ENCODE peak calls at places on chromosome 13, in six cellular contexts. One of them, this sample, is unnamed.

GRCh38 chr13:73171242-73171641 is 112.4 kb downstream of the KLF5 start:
- ATAC-seq in heart right ventricle: no peak
- ATAC-seq in body of pancreas: peak; percentile 33
- ATAC-seq in lower lobe of right lung: no peak
- ATAC-seq in CD8-positive, alpha-beta T cell: no peak
- ATAC-seq in CD4-positive, alpha-beta T cell: no peak
- ATAC-seq in this sample: no peak

GRCh38 chr13:51659276-51660127 is 75.2 kb downstream of the WDFY2 start:
- ATAC-seq in lower lobe of right lung: no peak
- ATAC-seq in CD8-positive, alpha-beta T cell: no peak
- ATAC-seq in body of pancreas: no peak
- ATAC-seq in heart right ventricle: no peak
- ATAC-seq in CD4-positive, alpha-beta T cell: no peak
- ATAC-seq in this sample: no peak

GRCh38 chr13:114015608-114016295 is 41.9 kb upstream of the C13orf46 start:
- ATAC-seq in CD4-positive, alpha-beta T cell: no peak
- ATAC-seq in CD8-positive, alpha-beta T cell: no peak
- ATAC-seq in lower lobe of right lung: peak; percentile 72
- ATAC-seq in body of pancreas: peak; percentile 60
- ATAC-seq in heart right ventricle: peak; percentile 60
- ATAC-seq in this sample: peak; percentile 83

GRCh38 chr13:113959198-113959597 is 14.7 kb downstream of the C13orf46 start:
- ATAC-seq in body of pancreas: peak; percentile 77
- ATAC-seq in lower lobe of right lung: no peak
- ATAC-seq in heart right ventricle: no peak
- ATAC-seq in CD4-positive, alpha-beta T cell: no peak
- ATAC-seq in CD8-positive, alpha-beta T cell: no peak
- ATAC-seq in this sample: no peak

GRCh38 chr13:39217471-39217870 is 179.2 kb downstream of the NHLRC3 start:
- ATAC-seq in lower lobe of right lung: no peak
- ATAC-seq in heart right ventricle: no peak
- ATAC-seq in CD4-positive, alpha-beta T cell: no peak
- ATAC-seq in CD8-positive, alpha-beta T cell: no peak
- ATAC-seq in body of pancreas: no peak
- ATAC-seq in this sample: no peak

GRCh38 chr13:46404732-46405097 is 17.7 kb upstream of the RUBCNL start:
- ATAC-seq in CD4-positive, alpha-beta T cell: no peak
- ATAC-seq in lower lobe of right lung: no peak
- ATAC-seq in body of pancreas: no peak
- ATAC-seq in heart right ventricle: no peak
- ATAC-seq in CD8-positive, alpha-beta T cell: no peak
- ATAC-seq in this sample: no peak

GRCh38 chr13:49711218-49711863 is 20.1 kb upstream of the EBPL start:
- ATAC-seq in CD8-positive, alpha-beta T cell: no peak
- ATAC-seq in lower lobe of right lung: no peak
- ATAC-seq in body of pancreas: no peak
- ATAC-seq in CD4-positive, alpha-beta T cell: no peak
- ATAC-seq in heart right ventricle: no peak
- ATAC-seq in this sample: no peak

GRCh38 chr13:114032121-114032799 is 58.4 kb upstream of the C13orf46 start:
- ATAC-seq in CD8-positive, alpha-beta T cell: no peak
- ATAC-seq in CD4-positive, alpha-beta T cell: no peak
- ATAC-seq in heart right ventricle: peak; percentile 18
- ATAC-seq in body of pancreas: peak; percentile 84
- ATAC-seq in lower lobe of right lung: no peak
- ATAC-seq in this sample: peak; percentile 46

GRCh38 chr13:85742355-85742754 is 56.9 kb downstream of the SLITRK6 start:
- ATAC-seq in heart right ventricle: no peak
- ATAC-seq in lower lobe of right lung: no peak
- ATAC-seq in CD8-positive, alpha-beta T cell: no peak
- ATAC-seq in body of pancreas: no peak
- ATAC-seq in CD4-positive, alpha-beta T cell: no peak
- ATAC-seq in this sample: no peak

GRCh38 chr13:42814868-42815267 is 33.5 kb downstream of the FAM216B start:
- ATAC-seq in body of pancreas: no peak
- ATAC-seq in lower lobe of right lung: no peak
- ATAC-seq in CD8-positive, alpha-beta T cell: no peak
- ATAC-seq in CD4-positive, alpha-beta T cell: no peak
- ATAC-seq in heart right ventricle: no peak
- ATAC-seq in this sample: no peak

GRCh38 chr13:51608857-51609406 is 24.7 kb downstream of the WDFY2 start:
- ATAC-seq in CD4-positive, alpha-beta T cell: no peak
- ATAC-seq in lower lobe of right lung: no peak
- ATAC-seq in CD8-positive, alpha-beta T cell: no peak
- ATAC-seq in heart right ventricle: no peak
- ATAC-seq in body of pancreas: no peak
- ATAC-seq in this sample: no peak

GRCh38 chr13:65719831-65720230 is 1510.3 kb downstream of the PCDH9 start:
- ATAC-seq in heart right ventricle: no peak
- ATAC-seq in CD8-positive, alpha-beta T cell: no peak
- ATAC-seq in lower lobe of right lung: no peak
- ATAC-seq in body of pancreas: no peak
- ATAC-seq in CD4-positive, alpha-beta T cell: no peak
- ATAC-seq in this sample: no peak

GRCh38 chr13:89468081-89468480 is 1796.9 kb downstream of the SLITRK5 start:
- ATAC-seq in body of pancreas: no peak
- ATAC-seq in CD8-positive, alpha-beta T cell: no peak
- ATAC-seq in heart right ventricle: no peak
- ATAC-seq in lower lobe of right lung: no peak
- ATAC-seq in CD4-positive, alpha-beta T cell: no peak
- ATAC-seq in this sample: no peak

GRCh38 chr13:112181336-112182051 is 114.5 kb downstream of the SOX1 start:
- ATAC-seq in body of pancreas: no peak
- ATAC-seq in lower lobe of right lung: no peak
- ATAC-seq in CD8-positive, alpha-beta T cell: no peak
- ATAC-seq in CD4-positive, alpha-beta T cell: no peak
- ATAC-seq in heart right ventricle: no peak
- ATAC-seq in this sample: no peak

GRCh38 chr13:24911135-24911524 is 147.2 kb downstream of the RNF17 start:
- ATAC-seq in heart right ventricle: no peak
- ATAC-seq in body of pancreas: no peak
- ATAC-seq in CD8-positive, alpha-beta T cell: no peak
- ATAC-seq in CD4-positive, alpha-beta T cell: no peak
- ATAC-seq in lower lobe of right lung: no peak
- ATAC-seq in this sample: no peak

GRCh38 chr13:109145631-109146030 is 516.2 kb downstream of the MYO16 start:
- ATAC-seq in heart right ventricle: peak; percentile 58
- ATAC-seq in CD8-positive, alpha-beta T cell: no peak
- ATAC-seq in body of pancreas: peak; percentile 74
- ATAC-seq in CD4-positive, alpha-beta T cell: no peak
- ATAC-seq in lower lobe of right lung: peak; percentile 82
- ATAC-seq in this sample: peak; percentile 58

GRCh38 chr13:104253063-104253680 is 1187.0 kb upstream of the SLC10A2 start:
- ATAC-seq in lower lobe of right lung: no peak
- ATAC-seq in CD4-positive, alpha-beta T cell: no peak
- ATAC-seq in CD8-positive, alpha-beta T cell: no peak
- ATAC-seq in heart right ventricle: no peak
- ATAC-seq in body of pancreas: no peak
- ATAC-seq in this sample: no peak

GRCh38 chr13:112996671-112997091 is 27.7 kb downstream of the MCF2L start:
- ATAC-seq in lower lobe of right lung: no peak
- ATAC-seq in CD8-positive, alpha-beta T cell: no peak
- ATAC-seq in body of pancreas: no peak
- ATAC-seq in heart right ventricle: no peak
- ATAC-seq in CD4-positive, alpha-beta T cell: no peak
- ATAC-seq in this sample: no peak

GRCh38 chr13:25281937-25282332 is 5.4 kb downstream of the MTMR6 start:
- ATAC-seq in lower lobe of right lung: no peak
- ATAC-seq in CD8-positive, alpha-beta T cell: no peak
- ATAC-seq in CD4-positive, alpha-beta T cell: no peak
- ATAC-seq in heart right ventricle: no peak
- ATAC-seq in body of pancreas: no peak
- ATAC-seq in this sample: no peak

GRCh38 chr13:113089693-113090414 is 15.7 kb upstream of the F7 start:
- ATAC-seq in CD4-positive, alpha-beta T cell: no peak
- ATAC-seq in CD8-positive, alpha-beta T cell: no peak
- ATAC-seq in lower lobe of right lung: no peak
- ATAC-seq in heart right ventricle: no peak
- ATAC-seq in body of pancreas: no peak
- ATAC-seq in this sample: no peak

GRCh38 chr13:40762849-40763248 is 8.1 kb downstream of the MRPS31 start:
- ATAC-seq in heart right ventricle: no peak
- ATAC-seq in lower lobe of right lung: no peak
- ATAC-seq in body of pancreas: no peak
- ATAC-seq in CD8-positive, alpha-beta T cell: no peak
- ATAC-seq in CD4-positive, alpha-beta T cell: no peak
- ATAC-seq in this sample: no peak
- H3K27ac ChIP-seq in heart right ventricle: no peak overlapping the region
- H3K27ac ChIP-seq in lower lobe of right lung: no peak overlapping the region
- H3K27ac ChIP-seq in body of pancreas: no peak overlapping the region
- H3K27ac ChIP-seq in CD8-positive, alpha-beta T cell: no peak overlapping the region
- H3K27ac ChIP-seq in CD4-positive, alpha-beta T cell: no peak overlapping the region
- H3K27ac ChIP-seq in this sample: no peak overlapping the region

DNA sequence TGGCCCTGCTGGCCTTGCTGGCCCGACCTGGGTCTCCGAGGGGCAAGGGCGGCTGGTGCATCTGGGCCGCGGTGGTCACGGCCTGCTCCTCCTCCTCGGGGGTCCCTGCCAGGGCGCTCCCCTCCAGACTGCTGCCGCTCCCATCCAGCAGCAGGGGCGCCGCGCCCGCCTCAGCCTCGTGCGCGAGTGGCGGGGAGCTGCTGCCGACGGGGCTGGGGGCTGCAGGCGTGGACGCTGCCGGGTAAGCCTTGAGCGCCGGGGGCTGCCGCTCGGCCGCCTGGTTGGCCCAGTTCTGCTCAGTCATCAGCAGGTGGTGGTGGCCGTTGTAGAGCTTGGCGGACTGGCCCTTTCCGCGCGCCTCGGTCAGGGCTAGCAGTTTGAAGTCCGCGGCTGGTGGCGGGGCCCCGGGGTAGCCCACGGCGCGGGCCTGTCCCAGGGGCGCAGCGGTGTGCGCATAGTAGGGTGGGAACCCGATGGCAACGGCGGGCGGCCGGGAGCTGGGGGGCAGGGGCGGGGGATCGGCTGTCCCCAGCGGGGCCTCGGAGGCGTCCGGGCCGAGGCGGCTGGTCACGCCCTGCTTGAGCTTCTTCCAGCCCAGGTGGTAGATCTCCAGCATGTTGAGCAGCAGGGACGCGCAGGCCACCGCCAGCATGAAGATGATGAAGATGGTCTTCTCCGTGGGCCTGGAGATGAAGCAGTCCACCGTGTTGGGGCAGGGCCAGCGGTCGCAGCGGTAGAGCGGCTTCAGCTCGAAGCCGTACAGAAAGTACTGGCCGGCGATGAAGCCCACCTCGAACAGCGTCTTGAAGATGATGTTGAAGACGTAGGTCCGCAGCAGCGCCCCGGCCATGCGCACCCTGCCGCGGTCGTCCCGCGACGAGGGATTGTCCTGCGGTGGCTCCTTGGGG is 18.6 kb downstream of the GJA3 start:
- ATAC-seq in CD8-positive, alpha-beta T cell: no peak
- ATAC-seq in lower lobe of right lung: peak; percentile 20
- ATAC-seq in body of pancreas: no peak
- ATAC-seq in heart right ventricle: peak; percentile 31
- ATAC-seq in CD4-positive, alpha-beta T cell: no peak
- ATAC-seq in this sample: no peak
- TF ChIP-seq CTCF in CD8-positive, alpha-beta T cell: no peak
- TF ChIP-seq CTCF in lower lobe of right lung: no peak
- TF ChIP-seq CTCF in body of pancreas: no peak
- TF ChIP-seq CTCF in heart right ventricle: no peak
- TF ChIP-seq CTCF in CD4-positive, alpha-beta T cell: no peak
- TF ChIP-seq CTCF in this sample: no peak

DNA sequence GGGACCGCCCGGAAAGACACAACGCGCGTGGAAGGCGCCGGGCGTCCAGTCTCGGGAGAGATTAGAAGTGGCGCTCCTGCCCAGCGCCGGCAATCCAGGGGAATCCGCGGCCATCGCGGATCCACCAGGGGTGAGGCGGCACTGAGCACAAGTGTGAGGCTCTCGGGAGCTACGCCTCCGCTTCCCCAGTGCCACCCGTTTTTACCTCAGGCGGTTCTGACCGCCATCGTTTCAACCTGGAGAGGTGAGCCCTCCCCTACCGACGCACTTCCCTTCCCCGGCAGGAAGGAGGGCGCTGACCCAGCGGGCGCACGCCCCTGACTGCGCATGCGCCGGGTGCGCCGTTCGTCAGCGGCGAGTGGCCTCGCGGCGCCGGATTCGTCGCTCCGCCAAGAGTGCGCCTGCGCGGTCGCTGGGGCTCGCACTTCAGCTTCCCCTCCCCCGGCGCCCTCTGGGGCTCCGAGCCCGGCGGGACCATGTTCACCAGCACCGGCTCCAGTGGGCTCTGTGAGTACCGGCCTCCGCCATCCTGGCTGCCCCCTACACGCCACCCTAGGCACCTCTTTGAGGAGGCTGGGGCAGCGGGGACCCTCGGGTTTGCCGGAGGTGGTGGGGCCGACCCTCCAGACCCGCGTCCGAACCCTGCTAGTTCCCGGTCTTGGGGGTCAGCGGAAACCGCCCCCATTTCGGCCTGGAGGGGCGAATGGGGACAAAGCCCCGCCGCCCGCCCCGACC is at the start of gene UBAC2:
- ATAC-seq in lower lobe of right lung: peak; percentile 97
- ATAC-seq in heart right ventricle: peak; percentile 97
- ATAC-seq in CD8-positive, alpha-beta T cell: peak; percentile 77
- ATAC-seq in CD4-positive, alpha-beta T cell: peak; percentile 79
- ATAC-seq in body of pancreas: peak; percentile 97
- ATAC-seq in this sample: peak; percentile 96
- H3K27ac ChIP-seq in lower lobe of right lung: peak within 1 kb of the TSS; percentile 94
- H3K27ac ChIP-seq in heart right ventricle: peak within 1 kb of the TSS; percentile 79
- H3K27ac ChIP-seq in CD8-positive, alpha-beta T cell: peak within 1 kb of the TSS; percentile 98
- H3K27ac ChIP-seq in CD4-positive, alpha-beta T cell: peak within 1 kb of the TSS; percentile 97
- H3K27ac ChIP-seq in body of pancreas: peak within 1 kb of the TSS; percentile 89
- H3K27ac ChIP-seq in this sample: peak within 1 kb of the TSS; percentile 94

DNA sequence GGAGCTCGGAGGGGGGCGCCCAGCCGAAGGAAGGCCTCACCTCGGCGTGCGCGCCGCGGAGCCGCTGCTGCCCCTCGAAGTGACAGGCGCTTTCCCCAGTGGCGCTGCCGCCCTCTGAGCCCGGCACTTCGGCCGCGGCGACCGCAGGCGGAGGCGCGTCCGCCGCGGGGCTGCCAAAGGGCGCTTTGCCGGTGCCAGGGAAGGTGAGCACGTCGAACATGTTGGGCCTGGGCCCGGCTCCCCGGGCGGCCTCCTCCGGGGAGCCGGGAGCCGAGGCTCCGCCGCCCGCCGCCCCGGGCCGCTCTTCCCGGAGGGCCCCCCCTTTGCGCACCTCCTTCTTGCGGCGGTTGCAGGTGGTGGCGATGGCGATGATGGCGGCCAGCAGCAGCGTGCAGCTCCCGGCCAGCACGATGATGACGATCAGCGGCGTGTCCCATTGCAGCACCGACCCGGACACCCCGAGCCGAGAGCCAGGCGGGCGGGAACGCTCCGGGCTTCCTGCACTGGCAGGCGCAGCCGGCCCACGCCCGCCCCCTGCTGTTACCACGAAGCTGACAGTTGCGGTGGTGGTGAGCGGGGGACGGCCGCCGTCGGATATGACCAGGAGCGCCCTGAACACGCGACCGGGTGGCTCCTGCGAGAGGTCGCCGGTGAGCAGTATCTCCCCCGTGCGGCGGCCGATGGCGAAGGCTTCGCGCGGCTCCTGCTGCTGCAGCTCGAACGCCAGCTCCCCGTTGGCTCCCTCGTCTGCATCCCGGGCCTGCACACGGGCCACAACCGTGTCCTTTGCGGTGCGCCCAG is 2.5 kb downstream of the PCDH8 start:
- ATAC-seq in CD8-positive, alpha-beta T cell: no peak
- ATAC-seq in lower lobe of right lung: peak; percentile 31
- ATAC-seq in CD4-positive, alpha-beta T cell: no peak
- ATAC-seq in heart right ventricle: no peak
- ATAC-seq in body of pancreas: no peak
- ATAC-seq in this sample: no peak
- TF ChIP-seq CTCF in CD8-positive, alpha-beta T cell: no peak
- TF ChIP-seq CTCF in lower lobe of right lung: no peak
- TF ChIP-seq CTCF in CD4-positive, alpha-beta T cell: no peak
- TF ChIP-seq CTCF in heart right ventricle: peak; percentile 15
- TF ChIP-seq CTCF in body of pancreas: no peak
- TF ChIP-seq CTCF in this sample: no peak